ENCODE peak calls at places on chromosomes 1 and 21, in six cellular contexts. S, Y, E, M, O and Z are unnamed samples.

GRCh38 chr1:245609354-245609753 is 454.6 kb downstream of the KIF26B start:
- ATAC-seq in E (no peak), M (no peak), Y (peak; percentile 75), S (no peak), O (no peak), Z (no peak)

GRCh38 chr1:15066191-15066590 is 87.4 kb upstream of the TMEM51 start:
- ATAC-seq in Y (no peak), O (no peak), M (no peak), E (no peak), S (no peak), Z (no peak)

GRCh38 chr1:198125995-198126758 is 30.6 kb upstream of the NEK7 start:
- ATAC-seq in M (no peak), E (no peak), S (peak; percentile 60), Y (peak; percentile 56), O (peak; percentile 42), Z (no peak)

GRCh38 chr1:22143586-22144033 is 713 bp upstream of the WNT4 start:
- ATAC-seq in Y (peak; percentile 8), S (no peak), O (peak; percentile 25), M (peak; percentile 13), E (no peak), Z (no peak)

GRCh38 chr1:40860706-40861226 is 1.4 kb downstream of the CITED4 start:
- ATAC-seq in S (peak; percentile 1), M (no peak), E (no peak), O (no peak), Y (no peak), Z (no peak)

GRCh38 chr1:12047120-12047876 is 15.8 kb upstream of the TNFRSF8 start:
- ATAC-seq in O (no peak), S (no peak), E (peak; percentile 84), M (peak; percentile 66), Y (no peak), Z (peak; percentile 80)

GRCh38 chr1:203538726-203539125 is 44.8 kb downstream of the OPTC start:
- ATAC-seq in O (no peak), S (no peak), Y (no peak), M (no peak), E (no peak), Z (no peak)

GRCh38 chr1:167555971-167556714 is 2.6 kb upstream of the CREG1 start:
- ATAC-seq in S (peak; percentile 73), M (no peak), E (no peak), Y (peak; percentile 11), O (peak; percentile 34), Z (no peak)

GRCh38 chr1:244945109-244945671 is 80.8 kb upstream of the HNRNPU start:
- ATAC-seq in O (no peak), S (no peak), E (no peak), M (no peak), Y (no peak), Z (peak; percentile 13)

GRCh38 chr1:224815647-224816046 is 113.8 kb upstream of the DNAH14 start:
- ATAC-seq in O (no peak), E (no peak), Y (no peak), M (no peak), S (no peak), Z (no peak)

GRCh38 chr1:3351300-3352083 is 103.0 kb upstream of the ARHGEF16 start:
- ATAC-seq in S (no peak), E (no peak), M (no peak), Y (no peak), O (no peak), Z (no peak)

GRCh38 chr1:3194760-3195479 is 125.9 kb downstream of the PRDM16 start:
- ATAC-seq in Y (no peak), M (no peak), S (peak; percentile 79), O (no peak), E (no peak), Z (no peak)

GRCh38 chr1:175470591-175470990 is 272.8 kb downstream of the TNR start:
- ATAC-seq in E (no peak), S (no peak), Y (no peak), M (no peak), O (no peak), Z (no peak)

GRCh38 chr1:104760017-104760416 is 1010.3 kb downstream of the AMY1C start:
- ATAC-seq in O (no peak), S (no peak), M (no peak), E (no peak), Y (no peak), Z (no peak)

GRCh38 chr21:36122977-36123376 is 11.9 kb upstream of the CBR3 start:
- ATAC-seq in E (no peak), Y (no peak), O (no peak), S (no peak), M (no peak), Z (no peak)

GRCh38 chr1:35442737-35443136 is 114.5 kb downstream of the KIAA0319L start:
- ATAC-seq in E (peak; percentile 61), O (no peak), Y (no peak), M (peak; percentile 61), S (no peak), Z (no peak)

GRCh38 chr1:100882622-100883186 is 11.9 kb downstream of the EXTL2 start:
- ATAC-seq in O (no peak), E (no peak), S (no peak), Y (no peak), M (no peak), Z (no peak)

GRCh38 chr1:231613419-231614349 is 12.9 kb upstream of the DISC1 start:
- ATAC-seq in S (no peak), E (no peak), Y (no peak), O (peak; percentile 66), M (no peak), Z (peak; percentile 62)